ENCODE peak calls at places on chromosome 18, in seven cellular contexts. One of them, this sample, is unnamed.

GRCh38 chr18:46054956-46055831 is 16.9 kb downstream of the PSTPIP2 start:
- DNase-seq in A549: no peak
- DNase-seq in suprapubic skin: no peak
- DNase-seq in ovary: no peak
- DNase-seq in sigmoid colon: no peak
- DNase-seq in tibial nerve: no peak
- DNase-seq in transverse colon: no peak
- DNase-seq in this sample: no peak

GRCh38 chr18:49447810-49448745 is 12.4 kb downstream of the DYM start:
- DNase-seq in transverse colon: peak; percentile 21
- DNase-seq in A549: peak; percentile 71
- DNase-seq in suprapubic skin: no peak
- DNase-seq in ovary: no peak
- DNase-seq in tibial nerve: no peak
- DNase-seq in sigmoid colon: no peak
- DNase-seq in this sample: peak; percentile 12

GRCh38 chr18:13337369-13337768 is 118.8 kb downstream of the LDLRAD4 start:
- DNase-seq in ovary: no peak
- DNase-seq in suprapubic skin: no peak
- DNase-seq in sigmoid colon: no peak
- DNase-seq in transverse colon: no peak
- DNase-seq in A549: no peak
- DNase-seq in tibial nerve: no peak
- DNase-seq in this sample: no peak

GRCh38 chr18:38456253-38456652 is 890.7 kb upstream of the CELF4 start:
- DNase-seq in sigmoid colon: no peak
- DNase-seq in suprapubic skin: no peak
- DNase-seq in A549: no peak
- DNase-seq in tibial nerve: no peak
- DNase-seq in transverse colon: no peak
- DNase-seq in ovary: no peak
- DNase-seq in this sample: no peak

GRCh38 chr18:24270937-24271380 is 126.7 kb downstream of the OSBPL1A start:
- DNase-seq in ovary: no peak
- DNase-seq in sigmoid colon: no peak
- DNase-seq in tibial nerve: no peak
- DNase-seq in A549: peak; percentile 29
- DNase-seq in transverse colon: no peak
- DNase-seq in suprapubic skin: no peak
- DNase-seq in this sample: no peak

GRCh38 chr18:62450546-62451395 is 72.1 kb upstream of the ZCCHC2 start:
- DNase-seq in tibial nerve: peak; percentile 19
- DNase-seq in A549: peak; percentile 82
- DNase-seq in transverse colon: no peak
- DNase-seq in ovary: peak; percentile 36
- DNase-seq in suprapubic skin: no peak
- DNase-seq in sigmoid colon: peak; percentile 72
- DNase-seq in this sample: peak; percentile 82

GRCh38 chr18:23133860-23134779 is 1.2 kb upstream of the CABLES1 start:
- DNase-seq in suprapubic skin: no peak
- DNase-seq in tibial nerve: no peak
- DNase-seq in transverse colon: peak; percentile 69
- DNase-seq in sigmoid colon: no peak
- DNase-seq in ovary: no peak
- DNase-seq in A549: peak; percentile 76
- DNase-seq in this sample: no peak

GRCh38 chr18:8745355-8746014 is 40.1 kb downstream of the MTCL1 start:
- DNase-seq in transverse colon: no peak
- DNase-seq in suprapubic skin: no peak
- DNase-seq in A549: no peak
- DNase-seq in sigmoid colon: no peak
- DNase-seq in ovary: no peak
- DNase-seq in tibial nerve: no peak
- DNase-seq in this sample: no peak

GRCh38 chr18:23200751-23201150 is 65.5 kb downstream of the CABLES1 start:
- DNase-seq in A549: no peak
- DNase-seq in tibial nerve: no peak
- DNase-seq in transverse colon: no peak
- DNase-seq in ovary: no peak
- DNase-seq in suprapubic skin: no peak
- DNase-seq in sigmoid colon: no peak
- DNase-seq in this sample: no peak

GRCh38 chr18:28972333-28972732 is 795.4 kb upstream of the CDH2 start:
- DNase-seq in transverse colon: no peak
- DNase-seq in sigmoid colon: no peak
- DNase-seq in ovary: no peak
- DNase-seq in tibial nerve: no peak
- DNase-seq in suprapubic skin: no peak
- DNase-seq in A549: no peak
- DNase-seq in this sample: no peak

GRCh38 chr18:8849696-8850095 is 144.3 kb downstream of the MTCL1 start:
- DNase-seq in ovary: no peak
- DNase-seq in suprapubic skin: no peak
- DNase-seq in transverse colon: no peak
- DNase-seq in sigmoid colon: no peak
- DNase-seq in tibial nerve: no peak
- DNase-seq in A549: no peak
- DNase-seq in this sample: no peak

GRCh38 chr18:3059272-3059671 is 46.3 kb upstream of the LPIN2 start:
- DNase-seq in A549: no peak
- DNase-seq in transverse colon: no peak
- DNase-seq in ovary: no peak
- DNase-seq in suprapubic skin: no peak
- DNase-seq in tibial nerve: no peak
- DNase-seq in sigmoid colon: no peak
- DNase-seq in this sample: no peak

GRCh38 chr18:31244737-31245432 is 73.1 kb upstream of the DSG1 start:
- DNase-seq in A549: no peak
- DNase-seq in transverse colon: no peak
- DNase-seq in ovary: no peak
- DNase-seq in tibial nerve: no peak
- DNase-seq in sigmoid colon: no peak
- DNase-seq in suprapubic skin: no peak
- DNase-seq in this sample: no peak

GRCh38 chr18:23661735-23662308 is 889 bp downstream of the ANKRD29 start:
- DNase-seq in suprapubic skin: no peak
- DNase-seq in transverse colon: no peak
- DNase-seq in A549: no peak
- DNase-seq in ovary: no peak
- DNase-seq in sigmoid colon: no peak
- DNase-seq in tibial nerve: no peak
- DNase-seq in this sample: no peak

GRCh38 chr18:32742620-32743019 is 30.2 kb downstream of the KLHL14 start:
- DNase-seq in ovary: no peak
- DNase-seq in suprapubic skin: no peak
- DNase-seq in tibial nerve: no peak
- DNase-seq in A549: no peak
- DNase-seq in sigmoid colon: no peak
- DNase-seq in transverse colon: no peak
- DNase-seq in this sample: no peak

GRCh38 chr18:8428951-8429350 is 180.3 kb upstream of the RAB12 start:
- DNase-seq in A549: no peak
- DNase-seq in suprapubic skin: no peak
- DNase-seq in transverse colon: no peak
- DNase-seq in tibial nerve: no peak
- DNase-seq in sigmoid colon: no peak
- DNase-seq in ovary: no peak
- DNase-seq in this sample: no peak

GRCh38 chr18:46333371-46334199 is 229.4 kb downstream of the HAUS1 start:
- DNase-seq in ovary: peak; percentile 25
- DNase-seq in tibial nerve: no peak
- DNase-seq in transverse colon: no peak
- DNase-seq in A549: peak; percentile 31
- DNase-seq in suprapubic skin: no peak
- DNase-seq in sigmoid colon: peak; percentile 56
- DNase-seq in this sample: no peak

GRCh38 chr18:68847219-68847860 is 49.5 kb downstream of the CCDC102B start:
- DNase-seq in transverse colon: no peak
- DNase-seq in tibial nerve: no peak
- DNase-seq in suprapubic skin: no peak
- DNase-seq in sigmoid colon: no peak
- DNase-seq in ovary: no peak
- DNase-seq in A549: peak; percentile 21
- DNase-seq in this sample: no peak

GRCh38 chr18:68714356-68714706 is 577 bp downstream of the TMX3 start:
- DNase-seq in tibial nerve: no peak
- DNase-seq in suprapubic skin: no peak
- DNase-seq in sigmoid colon: no peak
- DNase-seq in ovary: no peak
- DNase-seq in transverse colon: peak; percentile 26
- DNase-seq in A549: no peak
- DNase-seq in this sample: peak; percentile 12

GRCh38 chr18:75304678-75305557 is 94.3 kb downstream of the TSHZ1 start:
- DNase-seq in sigmoid colon: no peak
- DNase-seq in tibial nerve: no peak
- DNase-seq in A549: no peak
- DNase-seq in ovary: no peak
- DNase-seq in suprapubic skin: no peak
- DNase-seq in transverse colon: no peak
- DNase-seq in this sample: no peak

GRCh38 chr18:3658529-3658928 is 208.6 kb downstream of the TGIF1 start:
- DNase-seq in transverse colon: no peak
- DNase-seq in A549: no peak
- DNase-seq in ovary: no peak
- DNase-seq in suprapubic skin: no peak
- DNase-seq in sigmoid colon: no peak
- DNase-seq in tibial nerve: no peak
- DNase-seq in this sample: no peak

GRCh38 chr18:79485788-79486355 is 90.1 kb downstream of the NFATC1 start:
- DNase-seq in tibial nerve: no peak
- DNase-seq in suprapubic skin: peak; percentile 72
- DNase-seq in ovary: peak; percentile 31
- DNase-seq in transverse colon: no peak
- DNase-seq in sigmoid colon: peak; percentile 67
- DNase-seq in A549: no peak
- DNase-seq in this sample: no peak

DNA sequence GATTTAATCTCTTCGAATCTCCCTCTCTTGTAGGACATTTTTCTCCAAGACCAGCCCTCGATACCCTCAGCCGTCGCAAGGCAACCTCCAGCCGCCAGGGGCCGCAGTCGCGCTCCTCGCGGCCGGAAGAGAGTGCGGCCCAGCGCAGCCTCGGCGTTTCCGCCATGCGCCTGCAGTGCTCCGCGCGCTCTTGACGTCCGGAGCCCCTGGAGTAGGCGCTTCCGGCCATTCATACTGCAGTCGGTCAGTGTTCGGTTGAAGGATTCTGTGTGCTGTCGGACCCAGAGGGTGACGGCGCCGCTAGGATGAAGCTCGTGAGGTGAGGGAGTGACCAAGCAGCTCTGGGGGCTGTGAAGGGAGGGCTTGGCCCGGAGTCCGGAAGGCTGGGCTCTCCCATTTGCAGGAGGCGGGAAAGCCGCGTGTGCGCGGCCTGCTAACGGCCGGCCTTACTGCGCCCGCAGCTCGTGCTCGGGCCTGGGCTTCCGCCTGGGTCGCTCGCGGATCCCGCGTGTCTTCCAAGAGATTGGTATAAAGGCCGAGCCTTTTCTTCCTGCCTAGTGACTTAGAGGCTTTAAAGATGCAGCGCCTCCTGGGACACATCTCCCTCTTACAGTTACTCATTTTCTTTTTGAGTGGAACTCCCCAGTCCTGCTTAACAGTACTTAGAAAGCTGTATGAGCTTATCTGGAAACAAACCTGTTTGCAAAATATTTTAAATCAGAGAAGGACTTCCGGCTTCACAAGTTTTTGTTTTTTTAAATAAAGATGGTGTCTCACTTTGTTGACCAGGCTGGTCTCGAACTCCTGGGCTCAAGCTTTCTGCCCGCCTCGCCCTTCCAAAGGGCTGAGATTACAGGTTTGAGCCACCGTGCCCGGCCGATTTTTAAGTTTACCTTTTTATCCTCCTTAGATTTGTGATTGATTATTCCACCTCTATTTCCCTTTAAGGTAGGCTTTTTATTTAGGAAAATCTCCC is at the start of gene SNRPD1:
- DNase-seq in transverse colon: peak; percentile 91
- DNase-seq in tibial nerve: peak; percentile 63
- DNase-seq in A549: peak; percentile 92
- DNase-seq in suprapubic skin: peak; percentile 89
- DNase-seq in ovary: peak; percentile 93
- DNase-seq in sigmoid colon: peak; percentile 89
- DNase-seq in this sample: peak; percentile 93
- TF ChIP-seq EP300 in transverse colon: no peak
- TF ChIP-seq EP300 in tibial nerve: peak; percentile 86
- TF ChIP-seq EP300 in A549: no peak
- TF ChIP-seq EP300 in suprapubic skin: no peak
- TF ChIP-seq EP300 in ovary: no peak
- TF ChIP-seq EP300 in sigmoid colon: no peak
- TF ChIP-seq EP300 in this sample: peak; percentile 55

DNA sequence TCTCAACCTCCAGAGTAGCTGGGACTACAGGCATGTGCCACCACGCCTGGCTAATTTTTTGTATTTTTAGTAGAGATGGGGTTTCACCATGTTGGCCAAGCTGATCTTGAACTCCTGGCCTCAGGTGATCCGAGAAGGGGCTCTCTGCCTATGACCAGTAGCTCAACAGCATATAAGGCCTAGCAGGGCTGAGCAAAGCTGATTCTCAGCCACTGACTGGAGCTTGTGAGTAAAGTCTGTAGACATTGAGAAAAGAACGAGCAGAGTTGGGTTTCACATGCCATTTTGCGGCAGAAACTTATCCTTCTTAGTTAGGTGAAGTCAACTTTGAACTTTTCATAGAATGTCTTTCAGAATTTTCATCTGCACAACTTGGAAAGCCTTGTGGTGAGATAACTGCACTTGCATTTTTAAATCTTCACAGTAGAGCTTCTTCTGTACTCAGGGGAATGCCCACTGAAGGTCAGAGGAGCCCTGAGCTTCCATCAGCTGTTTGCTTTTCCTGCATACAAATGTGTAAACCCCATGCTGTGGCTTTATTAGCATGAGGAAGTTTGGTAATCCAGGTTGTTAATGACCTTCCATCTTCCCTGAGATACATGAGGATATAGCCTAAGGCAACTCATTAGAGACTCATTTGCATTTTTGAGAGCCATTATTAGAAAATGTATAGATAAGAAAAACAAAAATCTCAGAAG is 602.4 kb downstream of the METTL4 start:
- DNase-seq in transverse colon: no peak
- DNase-seq in A549: no peak
- DNase-seq in sigmoid colon: no peak
- DNase-seq in suprapubic skin: no peak
- DNase-seq in ovary: no peak
- DNase-seq in tibial nerve: no peak
- DNase-seq in this sample: no peak
- TF ChIP-seq EP300 in transverse colon: no peak
- TF ChIP-seq EP300 in A549: no peak
- TF ChIP-seq EP300 in sigmoid colon: no peak
- TF ChIP-seq EP300 in suprapubic skin: no peak
- TF ChIP-seq EP300 in ovary: no peak
- TF ChIP-seq EP300 in tibial nerve: no peak
- TF ChIP-seq EP300 in this sample: no peak

GRCh38 chr18:55875330-55875933 is 287.4 kb upstream of the TCF4 start:
- DNase-seq in transverse colon: no peak
- DNase-seq in sigmoid colon: no peak
- DNase-seq in A549: no peak
- DNase-seq in ovary: no peak
- DNase-seq in tibial nerve: no peak
- DNase-seq in suprapubic skin: no peak
- DNase-seq in this sample: no peak
- TF ChIP-seq EP300 in transverse colon: no peak
- TF ChIP-seq EP300 in sigmoid colon: no peak
- TF ChIP-seq EP300 in A549: no peak
- TF ChIP-seq EP300 in ovary: no peak
- TF ChIP-seq EP300 in tibial nerve: no peak
- TF ChIP-seq EP300 in suprapubic skin: no peak
- TF ChIP-seq EP300 in this sample: no peak

GRCh38 chr18:58649966-58650816 is 21.1 kb upstream of the MALT1 start:
- DNase-seq in ovary: no peak
- DNase-seq in sigmoid colon: no peak
- DNase-seq in tibial nerve: no peak
- DNase-seq in suprapubic skin: no peak
- DNase-seq in transverse colon: no peak
- DNase-seq in A549: no peak
- DNase-seq in this sample: no peak
- TF ChIP-seq EP300 in ovary: no peak
- TF ChIP-seq EP300 in sigmoid colon: no peak
- TF ChIP-seq EP300 in tibial nerve: no peak
- TF ChIP-seq EP300 in suprapubic skin: no peak
- TF ChIP-seq EP300 in transverse colon: no peak
- TF ChIP-seq EP300 in A549: no peak
- TF ChIP-seq EP300 in this sample: no peak

This sample was measured in K562.